ENCODE peak calls at places on chromosomes 3 and 15, in four cellular contexts. One of them, this sample, is unnamed.

GRCh38 chr3:14228611-14229470 is 50.2 kb downstream of the LSM3 start:
- DNase-seq in IMR-90: no peak
- DNase-seq in H9: no peak
- DNase-seq in H1: no peak
- DNase-seq in this sample: no peak

GRCh38 chr3:192413461-192413860 is 313.9 kb downstream of the FGF12 start:
- DNase-seq in H9: no peak
- DNase-seq in H1: no peak
- DNase-seq in IMR-90: no peak
- DNase-seq in this sample: no peak

GRCh38 chr3:19022546-19022945 is 125.8 kb upstream of the KCNH8 start:
- DNase-seq in H1: no peak
- DNase-seq in IMR-90: no peak
- DNase-seq in H9: no peak
- DNase-seq in this sample: no peak

GRCh38 chr3:48934333-48934991 is 15.8 kb downstream of the ARIH2 start:
- DNase-seq in H9: no peak
- DNase-seq in IMR-90: no peak
- DNase-seq in H1: no peak
- DNase-seq in this sample: no peak

GRCh38 chr3:155870945-155871745 is 695 bp downstream of the GMPS start:
- DNase-seq in IMR-90: no peak
- DNase-seq in H1: no peak
- DNase-seq in H9: peak; percentile 54
- DNase-seq in this sample: peak; percentile 52

GRCh38 chr3:177110308-177111254 is 86.7 kb downstream of the TBL1XR1 start:
- DNase-seq in H1: no peak
- DNase-seq in IMR-90: no peak
- DNase-seq in H9: no peak
- DNase-seq in this sample: no peak

GRCh38 chr3:112778298-112779008 is 68.2 kb downstream of the CD200R1L start:
- DNase-seq in H9: no peak
- DNase-seq in IMR-90: peak; percentile 90
- DNase-seq in H1: no peak
- DNase-seq in this sample: no peak

GRCh38 chr15:75051161-75051560 is 27.8 kb downstream of the PPCDC start:
- DNase-seq in H1: no peak
- DNase-seq in H9: no peak
- DNase-seq in IMR-90: no peak
- DNase-seq in this sample: no peak

GRCh38 chr3:550481-550880 is 353.9 kb downstream of the CHL1 start:
- DNase-seq in IMR-90: no peak
- DNase-seq in H1: no peak
- DNase-seq in H9: no peak
- DNase-seq in this sample: no peak

GRCh38 chr3:46960081-46960701 is 16.4 kb downstream of the CCDC12 start:
- DNase-seq in H9: no peak
- DNase-seq in H1: no peak
- DNase-seq in IMR-90: peak; percentile 78
- DNase-seq in this sample: peak; percentile 56

GRCh38 chr3:4746241-4746958 is 232.8 kb upstream of the BHLHE40 start:
- DNase-seq in IMR-90: peak; percentile 70
- DNase-seq in H9: no peak
- DNase-seq in H1: no peak
- DNase-seq in this sample: peak; percentile 10

GRCh38 chr3:174812172-174812862 is 46.8 kb upstream of the NAALADL2 start:
- DNase-seq in H1: no peak
- DNase-seq in IMR-90: peak; percentile 21
- DNase-seq in H9: no peak
- DNase-seq in this sample: no peak

GRCh38 chr3:113117511-113118302 is 93.7 kb upstream of the BOC start:
- DNase-seq in IMR-90: peak; percentile 90
- DNase-seq in H9: no peak
- DNase-seq in H1: no peak
- DNase-seq in this sample: no peak

GRCh38 chr3:115836944-115837343 is 213.6 kb downstream of the GAP43 start:
- DNase-seq in H1: no peak
- DNase-seq in IMR-90: peak; percentile 34
- DNase-seq in H9: no peak
- DNase-seq in this sample: peak; percentile 39

GRCh38 chr15:57060799-57061198 is 142.4 kb downstream of the TCF12 start:
- DNase-seq in H9: no peak
- DNase-seq in IMR-90: peak; percentile 89
- DNase-seq in H1: no peak
- DNase-seq in this sample: no peak

GRCh38 chr15:101669744-101670143 is 17.6 kb upstream of the TM2D3 start:
- DNase-seq in H9: no peak
- DNase-seq in IMR-90: no peak
- DNase-seq in H1: no peak
- DNase-seq in this sample: no peak

GRCh38 chr3:24628523-24629258 is 134.0 kb upstream of the THRB start:
- DNase-seq in IMR-90: no peak
- DNase-seq in H1: no peak
- DNase-seq in H9: no peak
- DNase-seq in this sample: no peak

GRCh38 chr3:86990734-86991481 is at the start of gene VGLL3:
- DNase-seq in IMR-90: peak; percentile 87
- DNase-seq in H1: peak; percentile 82
- DNase-seq in H9: peak; percentile 92
- DNase-seq in this sample: peak; percentile 95

GRCh38 chr3:46943237-46944187 is 33.0 kb downstream of the CCDC12 start:
- DNase-seq in H9: no peak
- DNase-seq in H1: no peak
- DNase-seq in IMR-90: no peak
- DNase-seq in this sample: no peak

GRCh38 chr3:40333852-40334251 is 24.3 kb downstream of the EIF1B start:
- DNase-seq in H1: no peak
- DNase-seq in H9: no peak
- DNase-seq in IMR-90: no peak
- DNase-seq in this sample: no peak

GRCh38 chr3:29511701-29512100 is 230.8 kb downstream of the RBMS3 start:
- DNase-seq in H9: no peak
- DNase-seq in IMR-90: no peak
- DNase-seq in H1: no peak
- DNase-seq in this sample: no peak

GRCh38 chr15:40328176-40328575 is 4.7 kb downstream of the INAFM2 start:
- DNase-seq in H1: no peak
- DNase-seq in IMR-90: peak; percentile 74
- DNase-seq in H9: no peak
- DNase-seq in this sample: peak; percentile 29

GRCh38 chr3:127639173-127640030 is 10.4 kb downstream of the PODXL2 start:
- DNase-seq in H1: no peak
- DNase-seq in IMR-90: peak; percentile 47
- DNase-seq in H9: no peak
- DNase-seq in this sample: peak; percentile 52

GRCh38 chr3:123344175-123344908 is 104.5 kb downstream of the ADCY5 start:
- DNase-seq in H1: no peak
- DNase-seq in IMR-90: peak; percentile 74
- DNase-seq in H9: peak; percentile 53
- DNase-seq in this sample: peak; percentile 71

GRCh38 chr3:186705882-186706780 is 11.0 kb upstream of the KNG1 start:
- DNase-seq in H1: no peak
- DNase-seq in H9: no peak
- DNase-seq in IMR-90: no peak
- DNase-seq in this sample: no peak

GRCh38 chr3:145898487-145898886 is 262.5 kb downstream of the PLOD2 start:
- DNase-seq in H1: no peak
- DNase-seq in IMR-90: no peak
- DNase-seq in H9: no peak
- DNase-seq in this sample: peak; percentile 8

GRCh38 chr3:44648564-44649229 is at the start of gene ZNF35:
- DNase-seq in H1: peak; percentile 77
- DNase-seq in IMR-90: peak; percentile 92
- DNase-seq in H9: peak; percentile 92
- DNase-seq in this sample: peak; percentile 94

GRCh38 chr15:95995375-95996168 is 334.9 kb upstream of the NR2F2 start:
- DNase-seq in H9: no peak
- DNase-seq in H1: no peak
- DNase-seq in IMR-90: peak; percentile 47
- DNase-seq in this sample: no peak

GRCh38 chr3:65331730-65332129 is 643.9 kb upstream of the ADAMTS9 start:
- DNase-seq in IMR-90: no peak
- DNase-seq in H9: no peak
- DNase-seq in H1: no peak
- DNase-seq in this sample: no peak
- H2BK120ac ChIP-seq in IMR-90: no peak overlapping the region
- H2BK120ac ChIP-seq in H9: no peak overlapping the region
- H2BK120ac ChIP-seq in H1: no peak overlapping the region
- H2BK120ac ChIP-seq in this sample: no peak overlapping the region

GRCh38 chr15:83319771-83320170 is 35.3 kb upstream of the BNC1 start:
- DNase-seq in H9: no peak
- DNase-seq in IMR-90: no peak
- DNase-seq in H1: no peak
- DNase-seq in this sample: no peak
- H3K56ac ChIP-seq in H9: no peak overlapping the region
- H3K56ac ChIP-seq in IMR-90: no peak overlapping the region
- H3K56ac ChIP-seq in H1: no peak overlapping the region
- H3K56ac ChIP-seq in this sample: no peak overlapping the region

GRCh38 chr3:157170861-157171260 is 10.9 kb upstream of the CCNL1 start:
- DNase-seq in IMR-90: no peak
- DNase-seq in H1: no peak
- DNase-seq in H9: no peak
- DNase-seq in this sample: no peak
- H2BK120ac ChIP-seq in IMR-90: no peak overlapping the region
- H2BK120ac ChIP-seq in H1: no peak overlapping the region
- H2BK120ac ChIP-seq in H9: no peak overlapping the region
- H2BK120ac ChIP-seq in this sample: no peak overlapping the region

DNA sequence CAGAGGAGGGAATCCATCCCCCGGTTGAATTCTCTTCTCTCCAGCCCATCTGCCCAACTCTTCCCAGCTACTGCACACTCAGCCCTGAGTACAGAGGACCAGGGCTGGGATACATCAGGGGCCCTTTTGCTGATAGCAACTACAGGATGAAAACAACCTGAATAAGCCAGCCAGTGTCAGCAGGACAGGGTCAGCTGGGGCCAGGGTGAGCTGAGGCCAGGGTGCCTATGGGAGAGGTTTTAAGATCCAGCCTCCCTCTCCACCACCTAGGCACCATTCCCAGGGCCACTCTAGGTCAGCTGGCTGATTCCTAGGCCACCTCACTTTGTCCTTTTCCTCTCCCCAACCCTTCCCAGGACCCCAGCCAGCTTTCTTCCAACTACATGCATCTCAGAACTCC is 83.8 kb downstream of the MRPL46 start:
- DNase-seq in H9: no peak
- DNase-seq in H1: no peak
- DNase-seq in IMR-90: no peak
- DNase-seq in this sample: no peak
- H3K56ac ChIP-seq in H9: no peak overlapping the region
- H3K56ac ChIP-seq in H1: no peak overlapping the region
- H3K56ac ChIP-seq in IMR-90: no peak overlapping the region
- H3K56ac ChIP-seq in this sample: no peak overlapping the region

GRCh38 chr15:31360843-31361763 is 34.5 kb downstream of the KLF13 start:
- DNase-seq in H9: no peak
- DNase-seq in IMR-90: no peak
- DNase-seq in H1: no peak
- DNase-seq in this sample: no peak

GRCh38 chr15:31362886-31363285 is 36.3 kb downstream of the KLF13 start:
- DNase-seq in IMR-90: no peak
- DNase-seq in H1: no peak
- DNase-seq in H9: no peak
- DNase-seq in this sample: no peak

GRCh38 chr15:31361764-31362120 is 35.1 kb downstream of the KLF13 start:
- DNase-seq in H1: no peak
- DNase-seq in H9: no peak
- DNase-seq in IMR-90: no peak
- DNase-seq in this sample: peak; percentile 56

GRCh38 chr15:31360158-31360561 is 33.5 kb downstream of the KLF13 start:
- DNase-seq in H9: no peak
- DNase-seq in IMR-90: no peak
- DNase-seq in H1: no peak
- DNase-seq in this sample: no peak

GRCh38 chr15:31362121-31362520 is 35.5 kb downstream of the KLF13 start:
- DNase-seq in H9: no peak
- DNase-seq in IMR-90: no peak
- DNase-seq in H1: no peak
- DNase-seq in this sample: no peak
- H2BK120ac ChIP-seq in H9: no peak overlapping the region
- H2BK120ac ChIP-seq in IMR-90: no peak overlapping the region
- H2BK120ac ChIP-seq in H1: no peak overlapping the region
- H2BK120ac ChIP-seq in this sample: no peak overlapping the region

This sample was measured in mesendoderm.